ENCODE peak calls at places on chromosome 10, in six cellular contexts. S is H1; Y is HCT116; H is mucosa of descending colon; J is CD8-positive, alpha-beta T cell; N is mammary epithelial cell. U is an unnamed sample. For H3K9me3, the result is how much of the 10 kb centered on the place peaks cover.

GRCh38 chr10:91521444-91521843 is 111.3 kb downstream of the HECTD2 start:
- DNase-seq in N (peak), S (no peak), J (no peak), Y (no peak), H (no peak), U (no peak)

GRCh38 chr10:97333351-97333600 is 1.3 kb downstream of the FRAT2 start:
- DNase-seq in J (no peak), N (no peak), S (no peak), H (no peak), Y (no peak), U (no peak)

GRCh38 chr10:89669985-89670384 is 24.9 kb upstream of the PANK1 start:
- DNase-seq in H (no peak), N (no peak), J (no peak), Y (no peak), S (no peak), U (no peak)

GRCh38 chr10:78333362-78334143 is 299.9 kb downstream of the RPS24 start:
- DNase-seq in N (no peak), Y (no peak), S (no peak), H (no peak), J (no peak), U (no peak)

GRCh38 chr10:79344502-79345195 is 2.6 kb upstream of the PPIF start:
- DNase-seq in Y (no peak), N (no peak), S (no peak), H (no peak), J (no peak), U (no peak)

GRCh38 chr10:32166365-32166764 is 110.1 kb upstream of the KIF5B start:
- DNase-seq in S (no peak), J (no peak), N (peak), H (no peak), Y (no peak), U (no peak)

GRCh38 chr10:122417667-122418066 is 36.8 kb upstream of the ARMS2 start:
- DNase-seq in H (no peak), N (peak), S (no peak), Y (no peak), J (no peak), U (no peak)

GRCh38 chr10:86961481-86962091 is 3.2 kb downstream of the SNCG start:
- DNase-seq in N (peak), S (no peak), H (no peak), Y (no peak), J (no peak), U (no peak)

GRCh38 chr10:128963246-128964099 is 503.6 kb upstream of the MGMT start:
- DNase-seq in S (no peak), Y (no peak), N (no peak), H (no peak), J (no peak), U (no peak)

GRCh38 chr10:21336476-21337170 is 188.9 kb downstream of the SKIDA1 start:
- DNase-seq in S (peak), J (no peak), Y (peak), N (peak), H (no peak), U (no peak)

GRCh38 chr10:33365314-33365713 is 30.8 kb upstream of the NRP1 start:
- DNase-seq in S (no peak), J (no peak), H (no peak), Y (no peak), N (no peak), U (no peak)

DNA sequence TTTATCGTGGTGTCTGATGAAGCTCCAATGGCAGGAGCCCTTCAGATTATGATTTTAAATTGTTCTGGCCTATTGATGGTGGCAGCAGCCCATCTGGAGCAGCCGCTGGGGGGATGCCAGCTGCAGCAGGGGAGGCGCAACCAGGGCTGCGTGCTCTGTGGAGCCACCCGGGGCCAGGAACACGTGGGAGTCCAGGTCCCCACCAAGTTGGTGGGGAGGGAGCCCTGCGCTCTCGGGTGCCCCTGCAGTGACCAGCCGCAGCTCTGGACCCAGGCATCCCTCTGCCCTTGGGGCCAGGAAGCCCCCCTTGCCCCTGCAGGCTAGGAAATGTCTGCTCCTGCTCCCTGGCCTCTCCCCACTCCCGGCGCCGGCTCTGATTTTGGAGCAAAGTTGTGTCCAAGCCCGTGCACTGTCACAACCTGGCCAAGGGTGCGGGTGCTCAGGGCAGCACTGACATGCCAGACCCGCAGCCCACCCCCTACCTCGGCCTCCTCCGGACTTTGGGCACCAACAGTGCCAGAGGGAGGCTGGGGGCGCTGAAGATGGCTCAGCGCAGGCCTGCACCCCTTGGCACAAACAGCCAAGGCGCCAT is 147.2 kb upstream of the ADO start:
- DNase-seq in Y (no peak), H (no peak), J (no peak), N (no peak), S (no peak), U (no peak)
- H3K9me3 ChIP-seq in Y (under half), H (under half), J (under half), N (under half), S (under half), U (under half)

GRCh38 chr10:133442967-133443924 is 10.5 kb upstream of the SCART1 start:
- DNase-seq in J (no peak), S (no peak), N (no peak), H (no peak), Y (no peak), U (no peak)
- H3K9me3 ChIP-seq in J (under half), S (half or more), N (under half), H (under half), Y (under half), U (under half)

GRCh38 chr10:797179-797578 is 107.7 kb upstream of the DIP2C start:
- DNase-seq in S (no peak), N (no peak), H (no peak), Y (no peak), J (no peak), U (no peak)

GRCh38 chr10:792792-793100 is 103.3 kb upstream of the DIP2C start:
- DNase-seq in Y (no peak), J (no peak), H (no peak), S (no peak), N (no peak), U (no peak)

GRCh38 chr10:796233-796632 is 106.8 kb upstream of the DIP2C start:
- DNase-seq in H (no peak), S (no peak), N (no peak), J (no peak), Y (no peak), U (no peak)

GRCh38 chr10:792083-792791 is 102.8 kb upstream of the DIP2C start:
- DNase-seq in Y (no peak), J (no peak), S (no peak), N (no peak), H (no peak), U (no peak)

GRCh38 chr10:794382-794956 is 105.0 kb upstream of the DIP2C start:
- DNase-seq in N (no peak), J (no peak), S (no peak), Y (no peak), H (no peak), U (no peak)
- H3K9me3 ChIP-seq in N (under half), J (under half), S (under half), Y (under half), H (under half), U (under half)

GRCh38 chr10:22410846-22411245 is 65.5 kb downstream of the SPAG6 start:
- DNase-seq in J (no peak), S (no peak), Y (no peak), N (no peak), H (no peak), U (no peak)
- H3K9me3 ChIP-seq in J (under half), S (under half), Y (under half), N (under half), H (under half), U (under half)

GRCh38 chr10:18566177-18566576 is 85.2 kb downstream of the NSUN6 start:
- DNase-seq in N (no peak), J (no peak), Y (no peak), S (no peak), H (no peak), U (no peak)

GRCh38 chr10:18561861-18562551 is 89.4 kb downstream of the NSUN6 start:
- DNase-seq in H (no peak), J (no peak), N (no peak), Y (no peak), S (no peak), U (no peak)

GRCh38 chr10:18565006-18565405 is 86.4 kb downstream of the NSUN6 start:
- DNase-seq in J (no peak), S (no peak), Y (no peak), H (no peak), N (no peak), U (no peak)

GRCh38 chr10:18567343-18567856 is 84.0 kb downstream of the NSUN6 start:
- DNase-seq in S (no peak), H (no peak), J (no peak), N (no peak), Y (no peak), U (no peak)

DNA sequence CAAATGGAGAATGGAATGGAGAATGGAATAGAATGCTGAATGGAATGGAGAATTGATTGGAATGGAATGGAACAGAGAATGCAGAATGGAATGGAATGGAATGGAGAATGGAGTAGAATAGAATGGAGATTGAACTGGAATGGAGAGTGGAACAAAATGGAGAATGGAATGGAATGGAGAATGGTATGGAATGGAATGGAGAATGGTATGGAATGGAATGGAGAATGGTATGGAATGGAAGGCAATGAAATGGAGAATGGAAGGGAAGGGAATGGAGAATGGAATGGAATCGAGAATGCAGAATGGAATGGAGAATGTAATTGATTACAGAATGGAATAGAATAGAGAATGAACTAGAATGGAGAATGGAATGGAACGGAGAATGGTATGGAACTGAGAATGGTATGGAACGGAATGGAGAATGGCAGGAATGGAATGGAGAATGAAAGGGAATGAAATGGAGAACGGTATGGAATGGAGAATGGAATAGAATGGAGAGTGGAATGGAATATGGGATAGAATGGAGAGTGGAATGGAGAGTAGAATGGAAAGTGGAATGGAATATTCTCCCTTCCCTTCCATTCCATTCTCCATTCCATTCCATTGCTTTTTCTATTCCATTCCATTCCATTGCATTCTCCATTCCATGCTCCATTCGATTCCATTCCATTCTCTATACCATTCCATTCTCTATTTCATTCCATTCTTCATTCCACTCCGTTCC is 88.2 kb downstream of the NSUN6 start:
- DNase-seq in H (no peak), J (no peak), Y (no peak), S (no peak), N (no peak), U (no peak)
- H3K9me3 ChIP-seq in H (under half), J (under half), Y (under half), S (under half), N (under half), U (under half)

GRCh38 chr10:83765711-83766110 is 373.6 kb upstream of the GHITM start:
- DNase-seq in N (no peak), Y (no peak), S (no peak), J (no peak), H (no peak), U (no peak)
- H3K9me3 ChIP-seq in N (under half), Y (under half), S (under half), J (under half), H (under half), U (under half)

DNA sequence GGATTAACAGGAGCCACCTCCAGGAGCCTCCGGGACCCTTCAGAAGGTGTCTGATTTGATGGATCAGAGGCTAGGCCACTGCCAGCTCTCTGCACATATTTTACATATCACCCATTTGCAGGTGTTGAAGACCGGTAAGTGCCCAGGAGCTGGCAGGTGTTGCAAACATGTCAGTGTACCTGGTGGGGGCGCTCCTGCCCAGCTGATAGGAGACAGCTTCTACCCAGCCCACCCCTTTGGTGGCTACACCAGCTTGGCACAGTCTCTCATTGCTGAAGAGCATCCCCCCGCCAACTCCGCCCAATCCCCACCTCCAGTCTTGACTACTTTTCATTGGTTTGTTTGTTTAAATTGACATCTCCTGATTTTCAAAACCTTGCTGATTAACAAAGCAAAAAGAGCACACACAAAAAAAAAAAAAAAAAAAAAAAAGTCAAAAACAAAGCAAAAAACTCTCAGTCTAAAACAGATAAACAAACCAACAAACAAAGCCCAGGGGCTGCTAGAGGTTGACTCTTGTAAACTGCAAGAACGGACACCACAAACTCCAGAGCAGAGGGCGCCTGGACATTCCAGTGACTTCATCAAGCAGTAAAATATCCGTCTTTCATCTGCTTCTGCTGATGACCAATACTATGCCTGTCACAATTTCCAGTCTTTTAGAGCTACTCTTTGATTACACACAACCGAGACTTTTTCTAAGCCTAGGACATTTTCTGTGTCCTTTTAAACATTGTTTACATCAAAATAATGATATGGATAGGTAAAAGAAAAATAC is 275.3 kb downstream of the NRG3 start:
- DNase-seq in Y (no peak), J (no peak), H (no peak), N (no peak), S (peak), U (no peak)
- H3K9me3 ChIP-seq in Y (under half), J (under half), H (under half), N (under half), S (under half), U (under half)

DNA sequence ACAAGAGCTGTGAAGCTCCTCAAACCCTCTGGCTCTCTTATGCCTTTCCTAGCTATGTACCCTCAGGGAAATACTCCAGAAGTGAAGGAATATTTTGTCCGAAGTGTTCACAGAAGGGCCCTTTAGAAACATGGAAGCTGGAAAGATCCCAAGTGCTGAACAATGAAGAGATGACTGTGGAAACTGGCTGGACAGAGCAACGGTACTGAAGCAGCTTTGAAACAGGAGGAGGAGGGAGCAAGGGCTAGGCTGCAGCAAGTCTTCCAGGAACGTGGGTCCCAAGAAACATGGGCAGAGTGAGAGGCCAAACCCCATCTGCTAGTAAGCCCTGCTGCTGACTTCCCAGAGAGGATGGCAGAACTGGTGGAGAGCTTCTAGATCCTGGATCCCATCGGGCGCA is 3.0 kb upstream of the PSAP start:
- DNase-seq in H (no peak), Y (no peak), J (no peak), N (no peak), S (no peak), U (no peak)
- H3K9me3 ChIP-seq in H (under half), Y (under half), J (under half), N (under half), S (under half), U (under half)

GRCh38 chr10:133559216-133559615 is 6.2 kb downstream of the SYCE1 start:
- DNase-seq in H (no peak), J (no peak), N (no peak), S (no peak), Y (no peak), U (no peak)

GRCh38 chr10:133554600-133554999 is 10.8 kb downstream of the SYCE1 start:
- DNase-seq in N (no peak), H (no peak), S (no peak), J (no peak), Y (no peak), U (no peak)

GRCh38 chr10:133555521-133555920 is 9.9 kb downstream of the SYCE1 start:
- DNase-seq in H (no peak), N (no peak), J (no peak), S (no peak), Y (no peak), U (no peak)
- H3K9me3 ChIP-seq in H (under half), N (under half), J (under half), S (half or more), Y (under half), U (under half)